ENCODE peak calls at places on chromosomes 11 and 22, in four cellular contexts. J, F, A and Z are unnamed samples. For H3K4me1, the result is how much of the 10 kb centered on the place peaks cover.

GRCh38 chr11:128195756-128196155 is 391.6 kb downstream of the ETS1 start:
- DNase-seq in J (no peak), F (no peak), A (no peak), Z (no peak)

GRCh38 chr11:63535734-63536133 is 874 bp upstream of the PLAAT4 start:
- DNase-seq in J (no peak), F (no peak), A (no peak), Z (no peak)

GRCh38 chr11:3913921-3914320 is 58.5 kb downstream of the STIM1 start:
- DNase-seq in J (peak), F (no peak), A (no peak), Z (no peak)

GRCh38 chr11:100978442-100978841 is 151.2 kb downstream of the PGR start:
- DNase-seq in J (no peak), F (no peak), A (peak), Z (no peak)

GRCh38 chr11:16982256-16982671 is 31.9 kb downstream of the PLEKHA7 start:
- DNase-seq in J (no peak), F (no peak), A (peak), Z (no peak)

GRCh38 chr11:44138286-44138685 is 42.8 kb downstream of the EXT2 start:
- DNase-seq in J (no peak), F (peak), A (no peak), Z (no peak)

GRCh38 chr11:59810911-59811259 is 307 bp upstream of the MRPL16 start:
- DNase-seq in J (no peak), F (no peak), A (no peak), Z (no peak)

GRCh38 chr11:102598272-102598671 is 26.9 kb downstream of the MMP20 start:
- DNase-seq in J (no peak), F (no peak), A (no peak), Z (no peak)

GRCh38 chr11:127454856-127455255 is 454.3 kb upstream of the KIRREL3 start:
- DNase-seq in J (no peak), F (no peak), A (peak), Z (no peak)

GRCh38 chr11:103872748-103873147 is 163.7 kb upstream of the DDI1 start:
- DNase-seq in J (no peak), F (no peak), A (no peak), Z (no peak)

GRCh38 chr11:70210051-70210501 is 7.0 kb downstream of the FADD start:
- DNase-seq in J (peak), F (peak), A (no peak), Z (peak)

GRCh38 chr22:49583886-49584505 is 243.7 kb downstream of the BRD1 start:
- DNase-seq in J (no peak), F (no peak), A (no peak), Z (no peak)

GRCh38 chr11:5004429-5005274 is 10.0 kb downstream of the OR51L1 start:
- DNase-seq in J (peak), F (peak), A (peak), Z (no peak)

GRCh38 chr22:41479671-41480396 is 10.9 kb downstream of the ACO2 start:
- DNase-seq in J (peak), F (peak), A (peak), Z (peak)
- H3K4me1 ChIP-seq in J (under half), F (under half), A (under half), Z (half or more)

GRCh38 chr11:120188831-120189455 is 21.9 kb upstream of the OAF start:
- DNase-seq in J (no peak), F (no peak), A (no peak), Z (peak)
- H3K4me2 ChIP-seq in J (no peak), F (no peak), A (no peak), Z (no peak)

GRCh38 chr22:45039206-45039605 is 29.4 kb upstream of the PHF21B start:
- DNase-seq in J (no peak), F (no peak), A (no peak), Z (no peak)
- H2AFZ ChIP-seq in J (no peak), F (no peak), A (no peak), Z (no peak)

DNA sequence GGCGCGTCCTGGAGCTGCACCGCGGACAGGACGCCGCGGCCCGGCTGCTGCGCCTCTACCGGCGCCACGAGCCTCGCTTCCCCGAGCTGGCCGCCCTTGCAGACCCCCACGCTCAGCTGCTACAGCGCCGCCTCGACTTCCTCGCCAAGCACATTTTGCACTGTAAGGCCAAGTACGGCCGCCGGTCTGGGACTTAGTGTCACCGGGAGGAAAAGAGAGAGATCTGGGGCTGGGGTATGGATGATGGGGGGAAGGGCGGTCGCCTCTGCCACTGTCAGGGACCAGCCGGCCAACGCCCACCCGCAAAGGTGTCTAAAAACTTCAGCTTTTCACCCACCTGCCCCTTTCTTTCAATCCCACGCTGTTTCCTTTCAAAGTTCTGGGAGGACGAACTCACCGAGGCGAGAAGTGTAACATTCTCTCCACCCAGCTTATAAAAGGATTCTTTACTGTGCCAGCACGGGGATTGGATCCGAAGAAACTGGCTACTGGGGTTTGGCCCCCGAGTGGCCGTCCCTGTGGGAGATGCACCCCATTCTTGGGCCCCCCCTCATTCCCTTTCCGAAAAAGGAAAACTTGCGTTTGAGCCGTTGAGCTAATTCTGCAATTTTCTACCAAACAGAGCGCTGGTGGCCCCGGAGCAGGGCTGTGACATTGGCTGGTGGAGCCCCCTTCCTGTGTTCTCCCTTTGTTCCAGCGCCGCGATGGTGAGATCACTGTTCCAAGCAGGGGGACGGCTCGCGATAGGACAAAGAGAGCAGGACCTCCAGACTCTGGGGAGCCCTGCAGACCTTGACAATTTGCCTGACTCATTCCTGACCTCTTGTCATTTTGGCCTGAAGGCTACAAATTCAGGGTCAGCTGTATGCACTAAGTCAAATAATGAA is 1.7 kb downstream of the FJX1 start:
- DNase-seq in J (peak), F (peak), A (peak), Z (peak)
- H3K4me1 ChIP-seq in J (under half), F (under half), A (under half), Z (half or more)

DNA sequence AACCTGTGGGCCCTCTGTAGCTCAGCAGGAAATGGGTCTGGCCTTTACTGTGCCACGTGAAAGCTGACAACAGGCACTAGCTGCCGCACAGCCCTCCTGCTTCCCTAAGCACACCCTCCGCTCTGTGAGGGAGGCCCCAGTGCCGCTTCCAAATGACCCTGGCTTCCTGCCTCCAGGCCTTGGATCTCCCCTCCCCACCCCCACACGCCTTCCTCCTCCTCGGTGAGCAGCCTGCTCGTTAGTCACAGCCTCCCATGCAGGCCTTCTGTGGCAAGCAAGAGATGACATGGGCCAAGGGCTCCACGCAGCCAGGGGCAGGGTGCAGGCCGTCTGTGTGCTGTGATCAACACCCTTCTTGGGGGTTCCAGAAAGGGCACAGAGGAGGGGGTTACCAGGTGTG is 15.3 kb upstream of the RASL10A start:
- DNase-seq in J (peak), F (peak), A (no peak), Z (peak)
- H3K4me2 ChIP-seq in J (no peak), F (no peak), A (no peak), Z (no peak)

GRCh38 chr11:125433454-125434121 is 62.5 kb downstream of the FEZ1 start:
- DNase-seq in J (peak), F (peak), A (peak), Z (peak)
- H2AFZ ChIP-seq in J (peak), F (peak), A (peak), Z (peak)

GRCh38 chr11:96257036-96257435 is 86.0 kb downstream of the MAML2 start:
- DNase-seq in J (no peak), F (no peak), A (no peak), Z (no peak)
- H3K4me1 ChIP-seq in J (under half), F (under half), A (under half), Z (under half)

GRCh38 chr11:45473491-45473890 is 187.3 kb upstream of the SYT13 start:
- DNase-seq in J (no peak), F (no peak), A (peak), Z (no peak)
- H3K4me2 ChIP-seq in J (no peak), F (no peak), A (no peak), Z (no peak)

GRCh38 chr11:132347156-132348090 is 977.0 kb downstream of the NTM start:
- DNase-seq in J (no peak), F (no peak), A (peak), Z (no peak)
- H2AFZ ChIP-seq in J (no peak), F (peak), A (no peak), Z (no peak)